ENCODE peak calls at places on chromosomes 16 and 17, in nine cellular contexts. D, H, E, Z, F, L, I, K and M are unnamed samples.

GRCh38 chr16:3922241-3922640 is 41.7 kb upstream of the CREBBP start:
- DNase-seq in L (no peak), E (peak), D (no peak), Z (no peak), H (no peak), F (no peak), I (no peak), K (no peak), M (no peak)

GRCh38 chr17:4932756-4933155 is 679 bp downstream of the GP1BA start:
- DNase-seq in Z (no peak), L (no peak), E (no peak), D (no peak), F (no peak), K (no peak), H (no peak), I (no peak), M (no peak)

GRCh38 chr16:86975445-86975844 is 341.7 kb downstream of the C16orf95 start:
- DNase-seq in I (no peak), Z (no peak), L (peak), E (peak), H (no peak), D (peak), K (peak), F (no peak), M (no peak)

GRCh38 chr16:2450535-2450934 is 9.4 kb upstream of the TEDC2 start:
- DNase-seq in F (no peak), E (no peak), Z (no peak), I (peak), H (no peak), L (no peak), D (no peak), K (no peak), M (no peak)

GRCh38 chr17:39461911-39462641 is 790 bp downstream of the CDK12 start:
- DNase-seq in F (peak), K (no peak), E (no peak), I (no peak), L (no peak), D (peak), Z (no peak), H (no peak), M (peak)

GRCh38 chr17:71649986-71650385 is 470.8 kb upstream of the SOX9 start:
- DNase-seq in Z (no peak), E (no peak), D (no peak), H (no peak), K (no peak), I (no peak), L (no peak), F (no peak), M (no peak)

GRCh38 chr17:76414334-76415295 is 30.2 kb downstream of the SPHK1 start:
- DNase-seq in E (peak), H (no peak), D (peak), Z (no peak), F (no peak), L (no peak), I (no peak), K (peak), M (peak)

GRCh38 chr16:81688182-81688581 is 90.9 kb upstream of the PLCG2 start:
- DNase-seq in L (no peak), K (no peak), H (no peak), E (no peak), Z (no peak), I (no peak), D (no peak), F (no peak), M (no peak)

GRCh38 chr17:80754846-80755245 is 210.2 kb downstream of the RPTOR start:
- DNase-seq in E (no peak), Z (no peak), F (no peak), H (no peak), D (no peak), I (no peak), L (no peak), K (no peak), M (no peak)

GRCh38 chr16:3020247-3020603 is at the start of gene TNFRSF12A:
- DNase-seq in F (no peak), D (peak), K (peak), Z (peak), I (no peak), E (peak), H (peak), L (peak), M (peak)

GRCh38 chr17:74512041-74512440 is 19.2 kb downstream of the CD300LB start:
- DNase-seq in K (peak), L (no peak), D (no peak), Z (no peak), E (no peak), F (peak), I (no peak), H (no peak), M (no peak)

GRCh38 chr17:7043544-7044268 is at the start of gene SLC16A11:
- DNase-seq in Z (no peak), L (no peak), K (peak), I (no peak), H (peak), F (no peak), D (peak), E (peak), M (no peak)

GRCh38 chr16:69859105-69859969 is 91.8 kb upstream of the CLEC18A start:
- DNase-seq in Z (no peak), E (no peak), D (no peak), H (no peak), I (no peak), K (no peak), F (no peak), L (peak), M (peak)

GRCh38 chr16:5448798-5449197 is 351.2 kb upstream of the EEF2KMT start:
- DNase-seq in L (no peak), E (no peak), I (no peak), D (no peak), H (no peak), Z (no peak), F (no peak), K (no peak), M (no peak)

GRCh38 chr17:29376667-29377268 is 13.4 kb upstream of the TAOK1 start:
- DNase-seq in L (peak), H (no peak), K (peak), Z (no peak), D (peak), F (no peak), E (no peak), I (peak), M (no peak)